ENCODE peak calls at places on chromosome 1, in four cellular contexts. K is HCT116, L is suprapubic skin, T is iPS DF 6.9. W is an unnamed sample.

GRCh38 chr1:230542054-230542453 is 100.2 kb upstream of the COG2 start:
- DNase-seq in K (no peak), L (no peak), T (no peak), W (no peak)

GRCh38 chr1:233368106-233368783 is 40.7 kb downstream of the MAP3K21 start:
- DNase-seq in K (no peak), L (no peak), T (no peak), W (no peak)

GRCh38 chr1:224761245-224761644 is 145.1 kb downstream of the CNIH3 start:
- DNase-seq in K (no peak), L (no peak), T (no peak), W (no peak)

GRCh38 chr1:240169188-240169587 is 77.5 kb downstream of the FMN2 start:
- DNase-seq in K (no peak), L (no peak), T (no peak), W (no peak)

GRCh38 chr1:205319081-205320018 is 2.2 kb downstream of the NUAK2 start:
- DNase-seq in K (no peak), L (peak; percentile 77), T (no peak), W (peak; percentile 85)

GRCh38 chr1:236063919-236064673 is 794 bp downstream of the NID1 start:
- DNase-seq in K (no peak), L (peak; percentile 78), T (no peak), W (peak; percentile 36)

GRCh38 chr1:153882296-153882912 is 40.4 kb downstream of the GATAD2B start:
- DNase-seq in K (no peak), L (no peak), T (no peak), W (no peak)

GRCh38 chr1:63635681-63636080 is 42.5 kb downstream of the PGM1 start:
- DNase-seq in K (no peak), L (no peak), T (no peak), W (no peak)

GRCh38 chr1:204558467-204558866 is 42.3 kb downstream of the MDM4 start:
- DNase-seq in K (no peak), L (no peak), T (no peak), W (no peak)

GRCh38 chr1:156765664-156766063 is 1.7 kb upstream of the PRCC start:
- DNase-seq in K (no peak), L (peak; percentile 6), T (no peak), W (no peak)

GRCh38 chr1:5594056-5594956 is 397.9 kb downstream of the NPHP4 start:
- DNase-seq in K (no peak), L (no peak), T (no peak), W (peak; percentile 17)
- H3K9me3 ChIP-seq in K (peaks cover 3% of the 10 kb centered on the region), L (peaks cover 10% of the 10 kb centered on the region), T (peaks cover 2% of the 10 kb centered on the region), W (peaks cover 8% of the 10 kb centered on the region)

GRCh38 chr1:243713470-243714186 is 136.4 kb downstream of the AKT3 start:
- DNase-seq in K (no peak), L (no peak), T (no peak), W (no peak)
- H3K4me3 ChIP-seq in K (no peak overlapping the region), L (peak overlapping the region; percentile 3), T (no peak overlapping the region), W (no peak overlapping the region)

GRCh38 chr1:227268943-227269342 is 49.3 kb downstream of the CDC42BPA start:
- DNase-seq in K (no peak), L (no peak), T (no peak), W (no peak)

GRCh38 chr1:227273557-227273956 is 44.7 kb downstream of the CDC42BPA start:
- DNase-seq in K (no peak), L (no peak), T (peak; percentile 33), W (no peak)

GRCh38 chr1:227272428-227272827 is 45.9 kb downstream of the CDC42BPA start:
- DNase-seq in K (no peak), L (no peak), T (no peak), W (no peak)

GRCh38 chr1:227265891-227266290 is 52.4 kb downstream of the CDC42BPA start:
- DNase-seq in K (no peak), L (no peak), T (no peak), W (no peak)

GRCh38 chr1:227270554-227270953 is 47.7 kb downstream of the CDC42BPA start:
- DNase-seq in K (no peak), L (no peak), T (no peak), W (no peak)
- H3K9me3 ChIP-seq in K (no peaks in the 10 kb centered on the region), L (no peaks in the 10 kb centered on the region), T (no peaks in the 10 kb centered on the region), W (no peaks in the 10 kb centered on the region)

GRCh38 chr1:178932966-178933603 is 62.2 kb upstream of the ANGPTL1 start:
- DNase-seq in K (no peak), L (no peak), T (no peak), W (no peak)
- H3K4me3 ChIP-seq in K (no peak overlapping the region), L (no peak overlapping the region), T (no peak overlapping the region), W (no peak overlapping the region)

GRCh38 chr1:2907051-2907450 is 105.6 kb upstream of the TTC34 start:
- DNase-seq in K (no peak), L (no peak), T (no peak), W (no peak)

GRCh38 chr1:2909797-2910196 is 108.3 kb upstream of the TTC34 start:
- DNase-seq in K (no peak), L (no peak), T (no peak), W (no peak)

GRCh38 chr1:2908561-2908960 is 107.1 kb upstream of the TTC34 start:
- DNase-seq in K (no peak), L (no peak), T (no peak), W (no peak)

GRCh38 chr1:2906620-2907019 is 105.1 kb upstream of the TTC34 start:
- DNase-seq in K (no peak), L (no peak), T (no peak), W (no peak)

GRCh38 chr1:2908081-2908480 is 106.6 kb upstream of the TTC34 start:
- DNase-seq in K (no peak), L (no peak), T (no peak), W (no peak)
- H3K9me3 ChIP-seq in K (no peaks in the 10 kb centered on the region), L (no peaks in the 10 kb centered on the region), T (peaks cover 48% of the 10 kb centered on the region), W (no peaks in the 10 kb centered on the region)

GRCh38 chr1:160520582-160520981 is 2.5 kb downstream of the SLAMF6 start:
- DNase-seq in K (no peak), L (no peak), T (no peak), W (no peak)
- H3K4me3 ChIP-seq in K (no peak overlapping the region), L (no peak overlapping the region), T (no peak overlapping the region), W (no peak overlapping the region)

DNA sequence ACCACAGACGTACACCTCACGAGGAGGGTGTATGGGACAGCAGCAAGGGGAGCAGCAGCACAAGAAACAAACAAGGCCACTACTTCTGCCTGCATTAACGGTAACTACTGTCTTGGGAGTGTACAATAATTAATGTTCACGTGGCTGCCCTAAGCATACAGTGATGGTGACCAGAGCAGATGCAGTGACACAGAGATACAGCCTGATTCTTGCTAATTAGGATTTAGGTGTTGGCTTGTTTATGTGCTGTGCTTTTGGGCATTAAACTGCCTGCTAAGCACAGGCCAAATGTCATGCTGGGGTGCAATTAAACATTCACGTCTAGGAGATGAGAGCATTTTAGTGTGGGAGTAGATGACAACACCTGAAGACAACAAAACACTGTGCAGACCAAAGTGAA is 7.2 kb downstream of the ZNF669 start:
- DNase-seq in K (no peak), L (no peak), T (no peak), W (no peak)
- H3K9me3 ChIP-seq in K (peaks cover 10% of the 10 kb centered on the region), L (peaks cover 21% of the 10 kb centered on the region), T (no peaks in the 10 kb centered on the region), W (peaks cover 20% of the 10 kb centered on the region)

DNA sequence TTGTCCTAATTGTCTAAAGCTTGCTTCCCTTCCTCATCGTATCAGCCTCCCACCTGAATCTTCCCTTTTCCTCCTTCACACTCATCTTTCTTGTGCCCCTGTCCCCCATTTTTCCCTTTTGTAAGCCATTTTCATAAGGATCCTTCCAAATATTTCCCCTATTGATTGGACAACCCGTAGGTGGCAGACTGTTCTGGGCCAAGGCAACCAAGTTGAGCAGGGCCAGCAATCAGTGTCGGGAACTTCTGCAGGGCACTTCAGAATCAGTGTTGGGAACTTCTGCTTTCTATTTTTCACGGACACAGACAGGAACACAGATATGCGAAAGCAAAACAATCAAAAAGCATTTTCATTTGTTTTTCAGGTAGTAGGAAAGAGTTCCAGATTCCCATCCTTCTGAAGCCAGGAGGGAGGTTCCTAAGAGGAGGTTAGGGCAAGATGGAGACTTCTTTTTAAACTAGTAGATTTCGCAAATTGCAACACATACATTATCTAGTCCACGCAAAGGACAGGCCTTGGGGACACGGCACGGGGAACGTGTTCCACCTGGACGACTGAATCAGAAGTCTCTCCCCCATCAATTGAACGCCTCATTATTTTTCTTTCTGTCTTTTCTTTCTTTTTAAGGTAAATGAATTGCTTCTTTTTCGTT is 691 bp upstream of the MPZL1 start:
- DNase-seq in K (no peak), L (no peak), T (no peak), W (no peak)
- H3K4me3 ChIP-seq in K (peak overlapping the region; percentile 78), L (peak overlapping the region; percentile 94), T (peak overlapping the region; percentile 83), W (peak overlapping the region; percentile 91)

GRCh38 chr1:227526524-227526923 is 36.8 kb upstream of the ZNF678 start:
- DNase-seq in K (no peak), L (no peak), T (no peak), W (no peak)
- H3K9me3 ChIP-seq in K (no peaks in the 10 kb centered on the region), L (peaks cover 32% of the 10 kb centered on the region), T (no peaks in the 10 kb centered on the region), W (peaks cover 4% of the 10 kb centered on the region)

GRCh38 chr1:111625263-111625662 is 5.7 kb downstream of the RAP1A start:
- DNase-seq in K (no peak), L (no peak), T (no peak), W (no peak)
- H3K4me3 ChIP-seq in K (no peak overlapping the region), L (no peak overlapping the region), T (no peak overlapping the region), W (no peak overlapping the region)